ENCODE peak calls at places on chromosome 6, in nine cellular contexts. N is cardiac muscle cell; M is Panc1; L is A549; C is CD8-positive, alpha-beta memory T cell; U is thoracic aorta; D is hepatocyte; R is CD8-positive, alpha-beta T cell; T is pancreas. G is an unnamed sample. For H3K4me1, the result is how much of the 10 kb centered on the place peaks cover.

GRCh38 chr6:105137388-105137787 is 42.4 kb downstream of the POPDC3 start:
- DNase-seq in N (peak), M (no peak), D (peak), C (no peak), T (no peak), L (no peak), U (no peak), R (no peak), G (peak)

GRCh38 chr6:107418118-107418517 is 41.2 kb downstream of the PDSS2 start:
- DNase-seq in L (peak), M (peak), R (no peak), C (no peak), U (no peak), N (no peak), D (no peak), T (no peak), G (no peak)

GRCh38 chr6:32432050-32432450 is 7.6 kb upstream of the HLA-DRA start:
- DNase-seq in C (no peak), D (peak), N (peak), U (no peak), T (no peak), R (no peak), L (peak), M (no peak), G (no peak)

GRCh38 chr6:41027251-41027650 is 11.8 kb downstream of the UNC5CL start:
- DNase-seq in L (no peak), M (no peak), U (no peak), T (no peak), R (no peak), N (no peak), C (no peak), D (no peak), G (no peak)

GRCh38 chr6:138397128-138397814 is 6.8 kb upstream of the HEBP2 start:
- DNase-seq in M (no peak), U (no peak), T (no peak), L (no peak), D (no peak), R (no peak), C (no peak), N (peak), G (no peak)

GRCh38 chr6:90284236-90284744 is 12.4 kb downstream of the BACH2 start:
- DNase-seq in D (peak), L (peak), C (no peak), M (no peak), T (no peak), R (no peak), N (no peak), U (no peak), G (no peak)

GRCh38 chr6:33610057-33610456 is 11.1 kb upstream of the ITPR3 start:
- DNase-seq in M (no peak), D (no peak), T (no peak), C (no peak), N (no peak), U (no peak), L (no peak), R (no peak), G (no peak)

GRCh38 chr6:131362070-131362469 is 211.0 kb upstream of the ARG1 start:
- DNase-seq in C (no peak), U (no peak), R (no peak), M (no peak), L (peak), T (no peak), N (no peak), D (no peak), G (no peak)

GRCh38 chr6:146915671-146916127 is 288.5 kb upstream of the STXBP5 start:
- DNase-seq in R (no peak), D (no peak), U (no peak), M (no peak), N (no peak), L (peak), C (no peak), T (no peak), G (no peak)

GRCh38 chr6:28940294-28940858 is 16.6 kb upstream of the TRIM27 start:
- DNase-seq in R (peak), M (no peak), T (peak), C (no peak), N (peak), D (peak), L (peak), U (peak), G (peak)

GRCh38 chr6:161236091-161236633 is 37.7 kb downstream of the AGPAT4 start:
- DNase-seq in U (no peak), C (no peak), D (no peak), M (no peak), R (no peak), N (no peak), T (no peak), L (no peak), G (no peak)

GRCh38 chr6:69926745-69927144 is 60.4 kb downstream of the COL19A1 start:
- DNase-seq in U (no peak), D (no peak), L (no peak), C (no peak), T (no peak), M (no peak), N (no peak), R (no peak), G (no peak)

GRCh38 chr6:158016571-158017383 is 35.1 kb downstream of the SYNJ2 start:
- DNase-seq in L (no peak), C (no peak), D (no peak), N (no peak), U (no peak), M (no peak), T (no peak), R (no peak), G (no peak)

GRCh38 chr6:56259682-56260081 is 12.3 kb upstream of the COL21A1 start:
- DNase-seq in C (no peak), N (peak), U (no peak), T (no peak), R (no peak), D (peak), M (no peak), L (no peak), G (peak)

GRCh38 chr6:76135481-76135880 is 63.0 kb upstream of the IMPG1 start:
- DNase-seq in M (no peak), D (no peak), T (no peak), U (no peak), R (no peak), C (no peak), N (no peak), L (no peak), G (no peak)

GRCh38 chr6:10655508-10656055 is 38.8 kb downstream of the C6orf52 start:
- DNase-seq in M (no peak), D (no peak), N (no peak), L (no peak), C (no peak), T (no peak), U (no peak), R (no peak), G (no peak)

GRCh38 chr6:128305976-128306375 is 214.4 kb downstream of the PTPRK start:
- DNase-seq in U (no peak), C (no peak), D (no peak), L (no peak), R (no peak), T (no peak), N (no peak), M (no peak), G (no peak)

GRCh38 chr6:145962581-145962980 is 1.6 kb downstream of the SHPRH start:
- DNase-seq in L (no peak), U (no peak), D (no peak), C (no peak), N (no peak), M (no peak), R (no peak), T (no peak), G (no peak)

GRCh38 chr6:151506761-151507160 is 12.9 kb downstream of the CCDC170 start:
- DNase-seq in C (no peak), N (no peak), T (no peak), L (no peak), R (no peak), U (no peak), D (no peak), M (no peak), G (no peak)

GRCh38 chr6:53894086-53894485 is 99.3 kb downstream of the LRRC1 start:
- DNase-seq in R (peak), L (no peak), M (no peak), D (peak), C (no peak), T (no peak), N (no peak), U (no peak), G (peak)

GRCh38 chr6:7542878-7543394 is 1.5 kb downstream of the DSP start:
- DNase-seq in M (no peak), C (no peak), D (peak), T (peak), N (peak), U (no peak), R (no peak), L (peak), G (peak)

GRCh38 chr6:18266524-18266908 is 2.2 kb upstream of the DEK start:
- DNase-seq in U (no peak), T (no peak), L (no peak), D (no peak), N (no peak), R (no peak), M (no peak), C (no peak), G (no peak)

GRCh38 chr6:148179786-148180185 is 162.9 kb upstream of the SASH1 start:
- DNase-seq in U (no peak), N (no peak), T (no peak), D (peak), R (no peak), M (no peak), C (no peak), L (peak), G (peak)

GRCh38 chr6:127198549-127198948 is 68.1 kb upstream of the RNF146 start:
- DNase-seq in T (no peak), R (no peak), D (no peak), C (no peak), M (no peak), N (no peak), U (no peak), L (no peak), G (no peak)

GRCh38 chr6:167107787-167108186 is 15.1 kb upstream of the CCR6 start:
- DNase-seq in C (no peak), M (no peak), L (no peak), D (no peak), N (no peak), U (no peak), T (no peak), R (no peak), G (no peak)

GRCh38 chr6:36797055-36797454 is 42.2 kb downstream of the CPNE5 start:
- DNase-seq in C (no peak), D (no peak), L (no peak), R (no peak), N (no peak), M (no peak), U (no peak), T (no peak), G (no peak)

GRCh38 chr6:39213195-39213920 is 15.9 kb downstream of the KCNK5 start:
- DNase-seq in U (no peak), R (no peak), M (no peak), L (no peak), D (no peak), T (no peak), C (no peak), N (no peak), G (no peak)

GRCh38 chr6:39210437-39210836 is 18.8 kb downstream of the KCNK5 start:
- DNase-seq in D (no peak), R (no peak), M (no peak), U (no peak), N (no peak), C (no peak), L (no peak), T (no peak), G (no peak)

GRCh38 chr6:39209360-39209811 is 19.9 kb downstream of the KCNK5 start:
- DNase-seq in N (no peak), U (no peak), T (no peak), D (peak), C (no peak), L (peak), M (no peak), R (no peak), G (no peak)

GRCh38 chr6:39209908-39210307 is 19.4 kb downstream of the KCNK5 start:
- DNase-seq in L (no peak), D (no peak), T (no peak), M (no peak), R (no peak), N (no peak), C (no peak), U (no peak), G (peak)

GRCh38 chr6:39211183-39211582 is 18.1 kb downstream of the KCNK5 start:
- DNase-seq in M (no peak), R (no peak), T (no peak), N (no peak), C (no peak), U (no peak), D (no peak), L (no peak), G (peak)
- H3K27ac ChIP-seq in M (no peak), R (no peak), T (peak), N (no peak), C (no peak), U (no peak), D (peak), L (peak), G (peak)

DNA sequence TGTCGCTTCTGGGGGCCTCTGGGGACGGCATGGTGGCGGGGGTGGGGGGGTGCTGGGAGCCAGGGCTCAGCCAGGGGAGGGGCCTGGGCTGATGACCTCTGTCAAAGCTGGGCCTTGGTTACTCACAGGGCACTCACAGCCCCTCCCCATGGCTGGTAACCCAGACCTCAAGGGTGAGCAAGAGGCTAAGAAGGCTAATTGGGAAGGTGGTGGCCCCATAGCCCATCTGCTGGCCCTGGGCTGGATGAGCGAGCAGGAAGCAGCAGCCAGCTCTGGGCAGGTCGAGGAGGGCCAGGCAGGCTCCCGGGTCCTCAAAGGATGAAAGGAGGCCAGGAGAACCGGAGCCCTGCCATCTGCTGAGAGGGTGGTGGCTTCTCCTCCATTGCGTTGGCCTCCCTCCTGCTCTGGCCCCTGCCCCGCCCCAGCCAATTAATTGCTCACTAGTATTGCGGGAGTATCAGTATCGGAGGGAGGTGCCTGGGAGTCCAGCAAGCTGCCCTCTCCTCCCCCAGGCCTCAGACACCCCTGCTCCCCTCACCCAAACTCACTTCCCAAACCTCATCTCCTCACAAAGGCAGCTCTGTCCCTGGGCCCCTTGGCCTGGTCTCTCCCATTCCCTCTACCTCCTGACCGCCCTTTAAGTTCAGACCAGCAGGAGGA is 1.0 kb upstream of the CDSN start:
- DNase-seq in L (no peak), R (no peak), N (no peak), U (no peak), D (no peak), C (no peak), M (no peak), T (no peak), G (no peak)
- H3K4me1 ChIP-seq in L (under half), R (under half), N (under half), U (under half), D (under half), C (under half), M (under half), T (under half), G (under half)

DNA sequence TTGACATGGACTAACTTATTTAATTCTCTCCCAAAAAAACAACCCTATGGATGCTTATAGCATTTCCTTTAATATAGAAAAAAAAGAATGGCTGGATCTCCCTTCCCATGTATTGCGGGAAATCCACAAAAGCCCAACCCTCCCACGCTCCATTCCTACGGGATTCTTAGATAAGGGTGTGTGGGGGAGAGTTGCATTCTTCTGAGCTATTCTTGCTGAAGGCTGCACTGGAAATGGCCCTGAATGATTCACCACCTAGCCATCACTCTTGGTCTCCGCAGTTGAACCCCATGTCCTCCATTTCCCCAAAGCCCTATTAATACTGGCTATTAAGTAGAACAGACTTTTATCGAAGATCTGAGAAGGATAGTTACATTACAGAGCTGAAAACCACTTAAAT is 41.9 kb upstream of the ADGRF5 start:
- DNase-seq in U (no peak), D (no peak), L (no peak), R (no peak), M (no peak), T (no peak), C (no peak), N (no peak), G (no peak)
- H3K27ac ChIP-seq in U (no peak), D (no peak), L (no peak), R (no peak), M (no peak), T (no peak), C (no peak), N (no peak), G (no peak)

GRCh38 chr6:150327117-150327774 is 41.6 kb upstream of the IYD start:
- DNase-seq in M (no peak), T (no peak), N (no peak), U (no peak), L (no peak), D (no peak), R (no peak), C (no peak), G (no peak)
- H3K4me1 ChIP-seq in M (under half), T (under half), N (under half), U (under half), L (under half), D (under half), R (under half), C (under half), G (under half)

GRCh38 chr6:15547379-15547778 is 115.4 kb downstream of the DTNBP1 start:
- DNase-seq in U (no peak), D (no peak), T (no peak), C (no peak), L (no peak), N (peak), M (no peak), R (no peak), G (no peak)

GRCh38 chr6:15546591-15546990 is 116.2 kb downstream of the DTNBP1 start:
- DNase-seq in T (no peak), C (no peak), M (no peak), R (no peak), D (no peak), N (no peak), L (no peak), U (no peak), G (no peak)

GRCh38 chr6:15543262-15543917 is 119.4 kb downstream of the DTNBP1 start:
- DNase-seq in T (no peak), N (no peak), C (no peak), U (no peak), R (no peak), M (no peak), L (no peak), D (no peak), G (no peak)

GRCh38 chr6:15539722-15540270 is 123.0 kb downstream of the DTNBP1 start:
- DNase-seq in R (no peak), U (no peak), M (no peak), L (no peak), D (no peak), T (no peak), C (no peak), N (no peak), G (no peak)

DNA sequence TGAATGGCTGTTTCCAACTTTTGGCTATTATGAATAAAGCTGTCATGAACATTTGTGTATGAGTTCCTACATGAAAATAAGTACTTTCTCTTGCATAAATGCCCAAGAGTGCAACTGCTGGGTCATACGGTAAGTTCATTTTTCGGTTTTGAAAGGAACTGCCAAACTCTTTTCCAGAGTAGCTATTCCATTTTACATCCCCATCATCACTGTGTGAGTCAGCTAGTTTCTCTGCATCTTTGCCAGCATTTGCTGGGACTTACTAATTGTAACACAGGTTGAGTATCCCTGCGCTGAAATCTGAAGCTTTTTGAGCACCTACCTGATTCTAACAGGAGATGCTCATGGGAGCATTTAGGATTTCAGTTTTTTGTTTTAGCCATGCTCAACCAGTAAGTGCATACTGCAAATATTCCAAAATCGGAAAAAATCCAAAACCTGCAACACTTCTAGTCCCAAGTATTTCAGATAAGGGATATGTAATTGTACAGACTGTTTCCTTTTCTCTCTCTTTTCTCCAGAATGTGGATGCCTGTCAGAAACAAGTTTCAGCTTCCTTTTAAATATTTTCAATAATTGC is 118.4 kb downstream of the DTNBP1 start:
- DNase-seq in C (no peak), N (no peak), D (no peak), L (no peak), R (no peak), M (no peak), U (no peak), T (no peak), G (no peak)
- H3K27ac ChIP-seq in C (no peak), N (no peak), D (no peak), L (no peak), R (no peak), M (no peak), U (no peak), T (no peak), G (no peak)

GRCh38 chr6:119340766-119341487 is 8.6 kb downstream of the MAN1A1 start:
- DNase-seq in R (no peak), T (no peak), U (no peak), L (no peak), N (peak), C (no peak), D (no peak), M (no peak), G (peak)

GRCh38 chr6:119342430-119342829 is 7.1 kb downstream of the MAN1A1 start:
- DNase-seq in D (no peak), T (no peak), N (no peak), M (no peak), R (no peak), C (no peak), L (no peak), U (no peak), G (no peak)

GRCh38 chr6:119337762-119338161 is 11.8 kb downstream of the MAN1A1 start:
- DNase-seq in L (no peak), R (no peak), N (no peak), C (no peak), D (no peak), U (no peak), T (no peak), M (no peak), G (no peak)

GRCh38 chr6:119337252-119337651 is 12.3 kb downstream of the MAN1A1 start:
- DNase-seq in D (no peak), U (no peak), N (no peak), T (no peak), R (no peak), M (no peak), C (no peak), L (no peak), G (no peak)

GRCh38 chr6:119339941-119340456 is 9.6 kb downstream of the MAN1A1 start:
- DNase-seq in D (no peak), C (no peak), N (no peak), L (no peak), M (no peak), U (no peak), T (no peak), R (no peak), G (no peak)
- H3K4me1 ChIP-seq in D (under half), C (under half), N (under half), L (under half), M (under half), U (under half), T (under half), R (under half), G (under half)

GRCh38 chr6:13873288-13874190 is 51.2 kb upstream of the RNF182 start:
- DNase-seq in N (peak), U (no peak), M (no peak), C (peak), T (peak), R (peak), L (peak), D (peak), G (peak)
- H3K27ac ChIP-seq in N (no peak), U (no peak), M (peak), C (no peak), T (peak), R (no peak), L (peak), D (peak), G (peak)

GRCh38 chr6:31402324-31403282 is 792 bp upstream of the MICA start:
- DNase-seq in C (peak), N (no peak), T (peak), R (peak), L (no peak), U (no peak), M (no peak), D (peak), G (peak)
- H3K4me1 ChIP-seq in C (under half), N (under half), T (under half), R (under half), L (under half), U (under half), M (under half), D (under half), G (under half)

GRCh38 chr6:9139762-9140161 is 704.4 kb upstream of the SLC35B3 start:
- DNase-seq in M (peak), D (no peak), C (no peak), L (no peak), R (no peak), N (no peak), U (no peak), T (no peak), G (no peak)
- H3K27ac ChIP-seq in M (peak), D (no peak), C (no peak), L (no peak), R (no peak), N (no peak), U (no peak), T (no peak), G (no peak)